ENCODE peak calls at places on chromosomes 5 and 9, in seven cellular contexts. U is GM04503, V is mesothelial cell of epicardium, M is hepatic stellate cell, W is EH, R is fibroblast of the conjunctiva, E is HS-5. C is an unnamed sample.
A peak's percentile ranks its signal among the peaks of the same experiment; 100 is the strongest.

GRCh38 chr5:9559965-9560364 is 14.1 kb upstream of the SEMA5A start:
- DNase-seq in M (no peak), E (no peak), W (no peak), R (no peak), V (no peak), U (no peak), C (no peak)

GRCh38 chr5:154395407-154396106 is 50.2 kb upstream of the SAP30L start:
- DNase-seq in V (no peak), M (no peak), W (no peak), R (no peak), U (no peak), E (no peak), C (no peak)

GRCh38 chr9:112793213-112793810 is 42.8 kb downstream of the SNX30 start:
- DNase-seq in M (peak; percentile 65), E (peak; percentile 31), U (no peak), W (peak; percentile 76), R (peak; percentile 38), V (no peak), C (no peak)

GRCh38 chr5:174572591-174572990 is 151.8 kb upstream of the MSX2 start:
- DNase-seq in M (no peak), E (no peak), U (no peak), V (no peak), W (no peak), R (no peak), C (no peak)

GRCh38 chr5:107331882-107332281 is 338.9 kb downstream of the EFNA5 start:
- DNase-seq in E (no peak), V (no peak), W (no peak), M (no peak), U (no peak), R (no peak), C (no peak)

GRCh38 chr5:157952374-157952685 is 93.4 kb upstream of the CLINT1 start:
- DNase-seq in U (no peak), E (no peak), V (no peak), M (no peak), W (peak; percentile 16), R (no peak), C (no peak)

GRCh38 chr5:61504143-61504542 is 172.1 kb downstream of the ZSWIM6 start:
- DNase-seq in W (no peak), M (no peak), E (no peak), R (no peak), V (no peak), U (no peak), C (no peak)

GRCh38 chr5:103667068-103667467 is 104.5 kb upstream of the NUDT12 start:
- DNase-seq in R (peak; percentile 9), W (peak; percentile 31), U (no peak), E (peak; percentile 43), M (no peak), V (no peak), C (peak; percentile 1)

GRCh38 chr9:14797442-14797841 is 74.9 kb upstream of the CER1 start:
- DNase-seq in E (no peak), W (peak; percentile 30), M (no peak), V (no peak), U (no peak), R (peak; percentile 20), C (no peak)

GRCh38 chr9:93586290-93587057 is 10.1 kb downstream of the PHF2 start:
- DNase-seq in M (no peak), R (no peak), V (peak; percentile 35), W (no peak), E (no peak), U (no peak), C (peak; percentile 35)

GRCh38 chr9:9942764-9943424 is 669.9 kb downstream of the PTPRD start:
- DNase-seq in E (peak; percentile 50), V (peak; percentile 86), W (peak; percentile 40), U (peak; percentile 3), R (peak; percentile 23), M (peak; percentile 7), C (no peak)

GRCh38 chr9:111945216-111945615 is 48.6 kb downstream of the UGCG start:
- DNase-seq in M (no peak), R (no peak), V (no peak), W (peak; percentile 65), E (no peak), U (no peak), C (no peak)

GRCh38 chr9:114034663-114035062 is 43.4 kb downstream of the AMBP start:
- DNase-seq in W (no peak), M (no peak), V (no peak), E (no peak), U (no peak), R (no peak), C (no peak)

GRCh38 chr5:17817946-17818345 is 183.7 kb downstream of the TAF11L14 start:
- DNase-seq in M (no peak), V (no peak), E (no peak), U (no peak), R (no peak), W (no peak), C (no peak)

GRCh38 chr9:130118841-130119520 is 53.2 kb upstream of the NCS1 start:
- DNase-seq in R (no peak), E (no peak), U (no peak), V (no peak), W (peak; percentile 37), M (no peak), C (peak; percentile 92)

GRCh38 chr9:79224672-79225433 is 346.9 kb upstream of the TLE4 start:
- DNase-seq in V (no peak), M (peak; percentile 27), W (peak; percentile 94), R (peak; percentile 86), U (peak; percentile 69), E (peak; percentile 91), C (peak; percentile 12)

C was measured in kidney epithelial cell.